ENCODE peak calls at places on chromosomes 5 and 9, in six cellular contexts. D is H7, A is pons, Y is amygdala, T is nephron progenitor cell, L is brain microvascular endothelial cell. I is an unnamed sample.

GRCh38 chr5:150249744-150250143 is 39.8 kb downstream of the CAMK2A start:
- DNase-seq in D (no peak), A (no peak), Y (no peak), T (no peak), L (no peak), I (no peak)

GRCh38 chr5:74953961-74954720 is 88.0 kb upstream of the FAM169A start:
- DNase-seq in D (no peak), A (no peak), Y (no peak), T (no peak), L (peak; percentile 37), I (no peak)

GRCh38 chr5:146560205-146560812 is 44.3 kb upstream of the GPR151 start:
- DNase-seq in D (peak; percentile 15), A (no peak), Y (no peak), T (no peak), L (no peak), I (peak; percentile 69)

GRCh38 chr9:13845460-13845859 is 468.5 kb downstream of the NFIB start:
- DNase-seq in D (no peak), A (no peak), Y (no peak), T (no peak), L (peak; percentile 24), I (no peak)

GRCh38 chr5:13591621-13592020 is 352.9 kb downstream of the DNAH5 start:
- DNase-seq in D (no peak), A (no peak), Y (no peak), T (no peak), L (peak; percentile 84), I (no peak)

GRCh38 chr5:60487885-60488425 is 212.0 kb downstream of the DEPDC1B start:
- DNase-seq in D (no peak), A (no peak), Y (no peak), T (no peak), L (peak; percentile 34), I (no peak)

GRCh38 chr9:125970340-125970739 is 223.2 kb downstream of the PBX3 start:
- DNase-seq in D (no peak), A (no peak), Y (no peak), T (no peak), L (no peak), I (no peak)

GRCh38 chr5:149228610-149229297 is 42.9 kb upstream of the AFAP1L1 start:
- DNase-seq in D (peak; percentile 62), A (peak; percentile 91), Y (peak; percentile 39), T (no peak), L (peak; percentile 67), I (peak; percentile 71)

GRCh38 chr5:109328626-109329025 is 81.1 kb downstream of the PJA2 start:
- DNase-seq in D (no peak), A (no peak), Y (no peak), T (no peak), L (no peak), I (no peak)

GRCh38 chr5:39660020-39660419 is 235.2 kb upstream of the DAB2 start:
- DNase-seq in D (no peak), A (no peak), Y (no peak), T (no peak), L (no peak), I (no peak)

GRCh38 chr9:78214492-78214891 is 21.4 kb upstream of the CEP78 start:
- DNase-seq in D (no peak), A (peak; percentile 51), Y (no peak), T (no peak), L (no peak), I (no peak)

GRCh38 chr5:72141440-72142271 is 34.4 kb downstream of the MAP1B start:
- DNase-seq in D (no peak), A (no peak), Y (no peak), T (no peak), L (peak; percentile 87), I (no peak)

GRCh38 chr9:126862461-126862830 is 2.0 kb downstream of the ZBTB34 start:
- DNase-seq in D (no peak), A (no peak), Y (no peak), T (no peak), L (no peak), I (no peak)

GRCh38 chr9:109379513-109379912 is 58.7 kb upstream of the EPB41L4B start:
- DNase-seq in D (no peak), A (no peak), Y (no peak), T (no peak), L (no peak), I (no peak)